ENCODE peak calls at places on chromosomes 3 and 15, in nine cellular contexts. A is neural progenitor cell, I is cardiac fibroblast, T is ovary, W is pancreas, D is fibroblast of mammary gland, O is psoas muscle, S is adrenal gland, J is Peyer's patch. E is an unnamed sample.

GRCh38 chr3:42988566-42988965 is 9.5 kb downstream of the GASK1A start:
- DNase-seq in A (peak; percentile 9), I (no peak), T (no peak), W (no peak), D (no peak), O (no peak), S (no peak), J (no peak), E (no peak)

GRCh38 chr3:38455639-38456430 is 2.1 kb downstream of the ACVR2B start:
- DNase-seq in A (peak; percentile 8), I (no peak), T (peak; percentile 62), W (no peak), D (peak; percentile 5), O (no peak), S (no peak), J (no peak), E (no peak)

GRCh38 chr3:20608054-20608738 is 422.2 kb upstream of the SGO1 start:
- DNase-seq in A (no peak), I (no peak), T (no peak), W (no peak), D (no peak), O (no peak), S (no peak), J (no peak), E (no peak)

GRCh38 chr3:5466752-5467151 is 279.2 kb downstream of the EDEM1 start:
- DNase-seq in A (no peak), I (no peak), T (no peak), W (no peak), D (no peak), O (no peak), S (no peak), J (no peak), E (no peak)

GRCh38 chr15:92822216-92823144 is 77.6 kb upstream of the CHD2 start:
- DNase-seq in A (peak; percentile 59), I (no peak), T (no peak), W (no peak), D (no peak), O (no peak), S (no peak), J (no peak), E (no peak)

GRCh38 chr15:75364881-75365280 is 3.5 kb downstream of the MAN2C1 start:
- DNase-seq in A (no peak), I (no peak), T (no peak), W (no peak), D (no peak), O (no peak), S (no peak), J (no peak), E (no peak)

GRCh38 chr3:55823001-55823400 is 335.9 kb upstream of the WNT5A start:
- DNase-seq in A (no peak), I (no peak), T (no peak), W (no peak), D (no peak), O (no peak), S (no peak), J (no peak), E (no peak)

GRCh38 chr3:63580151-63580550 is 72.3 kb upstream of the SNTN start:
- DNase-seq in A (no peak), I (no peak), T (no peak), W (no peak), D (no peak), O (no peak), S (no peak), J (no peak), E (no peak)

GRCh38 chr15:26082833-26083174 is 219.7 kb upstream of the ATP10A start:
- DNase-seq in A (no peak), I (peak; percentile 54), T (no peak), W (no peak), D (no peak), O (no peak), S (no peak), J (no peak), E (no peak)

GRCh38 chr15:50150349-50150748 is 31.3 kb upstream of the ATP8B4 start:
- DNase-seq in A (no peak), I (no peak), T (no peak), W (no peak), D (no peak), O (no peak), S (no peak), J (no peak), E (no peak)

GRCh38 chr15:61087601-61088000 is 141.5 kb downstream of the RORA start:
- DNase-seq in A (no peak), I (no peak), T (no peak), W (no peak), D (no peak), O (no peak), S (no peak), J (no peak), E (no peak)

GRCh38 chr3:26438325-26438940 is 184.1 kb upstream of the LRRC3B start:
- DNase-seq in A (no peak), I (no peak), T (no peak), W (peak; percentile 10), D (no peak), O (no peak), S (no peak), J (no peak), E (no peak)

GRCh38 chr3:126067959-126068358 is 16.0 kb downstream of the SLC41A3 start:
- DNase-seq in A (no peak), I (no peak), T (no peak), W (no peak), D (no peak), O (no peak), S (no peak), J (no peak), E (no peak)

GRCh38 chr3:81874738-81875137 is 113.3 kb upstream of the GBE1 start:
- DNase-seq in A (no peak), I (no peak), T (no peak), W (no peak), D (no peak), O (no peak), S (no peak), J (no peak), E (no peak)

GRCh38 chr15:73388256-73388781 is 19.6 kb upstream of the HCN4 start:
- DNase-seq in A (no peak), I (peak; percentile 79), T (no peak), W (peak; percentile 52), D (peak; percentile 54), O (no peak), S (no peak), J (no peak), E (no peak)

DNA sequence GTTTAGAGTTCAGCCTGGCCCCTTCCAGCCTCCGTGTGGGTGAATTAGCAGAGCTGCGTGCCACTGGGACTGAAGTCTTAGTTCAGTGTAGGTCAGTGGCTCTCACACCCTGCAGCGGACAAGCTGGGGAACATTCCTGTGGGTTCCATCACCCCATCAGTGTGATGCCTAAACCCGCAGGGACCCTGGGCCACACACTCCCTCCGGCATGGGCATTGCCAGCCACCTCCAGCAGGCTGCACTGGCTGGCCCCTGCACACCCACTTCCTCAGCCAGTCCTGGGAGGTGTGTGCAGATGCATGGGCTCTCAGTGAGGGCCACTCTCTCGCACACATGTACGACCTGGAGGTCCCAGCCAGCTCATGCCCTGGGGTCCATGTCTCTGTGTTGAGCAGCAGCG is 32.1 kb upstream of the TOPBP1 start:
- DNase-seq in A (no peak), I (no peak), T (no peak), W (no peak), D (no peak), O (no peak), S (no peak), J (no peak), E (no peak)
- H3K4me3 ChIP-seq in A (no peak overlapping the region), I (no peak overlapping the region), T (no peak overlapping the region), W (no peak overlapping the region), D (no peak overlapping the region), O (no peak overlapping the region), S (no peak overlapping the region), J (no peak overlapping the region), E (no peak overlapping the region)

GRCh38 chr3:169968224-169968623 is 1.6 kb downstream of the SEC62 start:
- DNase-seq in A (no peak), I (no peak), T (no peak), W (no peak), D (no peak), O (no peak), S (no peak), J (no peak), E (no peak)
- H3K4me3 ChIP-seq in A (peak overlapping the region; percentile 85), I (peak overlapping the region; percentile 85), T (peak overlapping the region; percentile 99), W (no peak overlapping the region), D (peak overlapping the region; percentile 92), O (peak overlapping the region; percentile 86), S (peak overlapping the region; percentile 61), J (no peak overlapping the region), E (peak overlapping the region; percentile 80)

DNA sequence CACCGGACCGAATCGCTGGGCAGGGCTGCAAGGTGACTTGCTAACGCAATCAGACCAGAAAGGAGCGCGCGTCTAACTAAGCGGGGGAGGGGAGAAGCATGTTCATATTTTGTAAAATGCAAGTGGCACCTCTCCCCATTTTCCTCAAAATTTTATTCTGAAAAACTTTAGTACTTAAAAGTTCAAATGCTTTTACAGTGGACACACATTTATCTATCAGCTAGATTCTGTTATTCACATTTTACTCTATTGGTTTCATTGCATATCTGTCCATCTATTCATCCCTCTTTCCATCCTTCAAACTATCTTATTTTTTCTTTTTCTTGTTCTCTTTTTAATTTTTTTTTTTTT is 46.1 kb upstream of the KLHL25 start:
- DNase-seq in A (no peak), I (no peak), T (no peak), W (no peak), D (no peak), O (no peak), S (no peak), J (no peak), E (no peak)
- H3K4me3 ChIP-seq in A (no peak overlapping the region), I (peak overlapping the region; percentile 26), T (peak overlapping the region; percentile 11), W (no peak overlapping the region), D (no peak overlapping the region), O (peak overlapping the region; percentile 50), S (peak overlapping the region; percentile 39), J (no peak overlapping the region), E (no peak overlapping the region)

GRCh38 chr15:39922450-39923092 is 2.5 kb upstream of the GPR176 start:
- DNase-seq in A (peak; percentile 30), I (peak; percentile 44), T (no peak), W (no peak), D (peak; percentile 43), O (no peak), S (no peak), J (no peak), E (no peak)

GRCh38 chr15:39919396-39919739 is 698 bp downstream of the GPR176 start:
- DNase-seq in A (peak; percentile 54), I (no peak), T (no peak), W (no peak), D (no peak), O (no peak), S (no peak), J (no peak), E (no peak)

GRCh38 chr15:39919740-39920509 is at the start of gene GPR176:
- DNase-seq in A (peak; percentile 76), I (peak; percentile 87), T (peak; percentile 34), W (peak; percentile 15), D (peak; percentile 82), O (peak; percentile 52), S (peak; percentile 33), J (no peak), E (peak; percentile 33)

GRCh38 chr15:39920510-39921273 is 626 bp upstream of the GPR176 start:
- DNase-seq in A (peak; percentile 90), I (peak; percentile 75), T (peak; percentile 82), W (peak; percentile 74), D (peak; percentile 73), O (peak; percentile 87), S (peak; percentile 76), J (peak; percentile 72), E (peak; percentile 68)

DNA sequence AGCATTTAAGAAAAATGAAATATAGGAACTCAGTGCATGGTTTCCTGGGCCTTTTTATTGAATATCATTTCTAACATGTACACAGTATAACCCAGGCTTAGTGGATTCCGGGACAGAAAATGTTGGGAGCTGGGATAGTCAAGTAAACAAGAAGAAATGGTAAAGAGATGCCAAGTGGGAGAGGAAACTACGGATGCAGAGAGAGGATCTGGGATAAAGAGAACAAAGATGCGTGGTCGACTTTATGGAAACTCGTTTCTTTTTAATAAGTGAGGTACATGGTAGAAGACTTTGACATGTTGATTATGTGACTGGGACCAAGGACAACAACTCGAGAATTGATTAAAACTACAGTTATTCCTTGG is 1.2 kb upstream of the GPR176 start:
- DNase-seq in A (no peak), I (no peak), T (no peak), W (no peak), D (no peak), O (no peak), S (no peak), J (no peak), E (no peak)
- H3K4me3 ChIP-seq in A (peak overlapping the region; percentile 92), I (peak overlapping the region; percentile 70), T (peak overlapping the region; percentile 45), W (peak overlapping the region; percentile 57), D (peak overlapping the region; percentile 54), O (peak overlapping the region; percentile 76), S (peak overlapping the region; percentile 69), J (peak overlapping the region; percentile 51), E (peak overlapping the region; percentile 80)